ENCODE peak calls at places on chromosomes 16 and 17, in six cellular contexts. One of them, this sample, is unnamed.

GRCh38 chr16:72487283-72487682 is 315.3 kb upstream of the PMFBP1 start:
- DNase-seq in K562: no peak
- DNase-seq in dorsolateral prefrontal cortex: no peak
- DNase-seq in A549: no peak
- DNase-seq in cardiac muscle cell: no peak
- DNase-seq in H9: no peak
- DNase-seq in this sample: no peak

GRCh38 chr16:27067138-27067537 is 411 bp downstream of the C16orf82 start:
- DNase-seq in H9: peak; percentile 63
- DNase-seq in dorsolateral prefrontal cortex: no peak
- DNase-seq in cardiac muscle cell: peak; percentile 18
- DNase-seq in K562: no peak
- DNase-seq in A549: no peak
- DNase-seq in this sample: no peak

GRCh38 chr16:86994651-86995171 is 322.5 kb downstream of the C16orf95 start:
- DNase-seq in H9: no peak
- DNase-seq in A549: peak; percentile 89
- DNase-seq in cardiac muscle cell: no peak
- DNase-seq in K562: peak; percentile 24
- DNase-seq in dorsolateral prefrontal cortex: no peak
- DNase-seq in this sample: no peak

GRCh38 chr16:81823111-81823510 is 44.0 kb downstream of the PLCG2 start:
- DNase-seq in cardiac muscle cell: peak; percentile 19
- DNase-seq in K562: no peak
- DNase-seq in H9: no peak
- DNase-seq in dorsolateral prefrontal cortex: no peak
- DNase-seq in A549: no peak
- DNase-seq in this sample: peak; percentile 24

GRCh38 chr17:20216853-20217252 is 207.7 kb downstream of the SPECC1 start:
- DNase-seq in dorsolateral prefrontal cortex: no peak
- DNase-seq in cardiac muscle cell: no peak
- DNase-seq in H9: no peak
- DNase-seq in K562: no peak
- DNase-seq in A549: no peak
- DNase-seq in this sample: no peak

GRCh38 chr17:42142371-42142896 is 12.4 kb downstream of the RAB5C start:
- DNase-seq in cardiac muscle cell: peak; percentile 82
- DNase-seq in A549: no peak
- DNase-seq in K562: no peak
- DNase-seq in H9: no peak
- DNase-seq in dorsolateral prefrontal cortex: no peak
- DNase-seq in this sample: no peak

GRCh38 chr17:38604479-38605229 is 1.1 kb downstream of the SRCIN1 start:
- DNase-seq in cardiac muscle cell: peak; percentile 58
- DNase-seq in dorsolateral prefrontal cortex: peak; percentile 84
- DNase-seq in H9: peak; percentile 83
- DNase-seq in A549: peak; percentile 52
- DNase-seq in K562: peak; percentile 85
- DNase-seq in this sample: no peak

GRCh38 chr17:57861000-57861736 is 11.3 kb upstream of the MRPS23 start:
- DNase-seq in H9: peak; percentile 70
- DNase-seq in K562: peak; percentile 58
- DNase-seq in A549: peak; percentile 78
- DNase-seq in cardiac muscle cell: no peak
- DNase-seq in dorsolateral prefrontal cortex: no peak
- DNase-seq in this sample: peak; percentile 56

GRCh38 chr17:76411247-76411646 is 26.8 kb downstream of the SPHK1 start:
- DNase-seq in H9: no peak
- DNase-seq in A549: no peak
- DNase-seq in K562: no peak
- DNase-seq in dorsolateral prefrontal cortex: peak; percentile 18
- DNase-seq in cardiac muscle cell: no peak
- DNase-seq in this sample: no peak

GRCh38 chr17:16269658-16270057 is 52.6 kb downstream of the PIGL start:
- DNase-seq in dorsolateral prefrontal cortex: no peak
- DNase-seq in K562: no peak
- DNase-seq in H9: no peak
- DNase-seq in A549: no peak
- DNase-seq in cardiac muscle cell: no peak
- DNase-seq in this sample: no peak

GRCh38 chr16:85316321-85316919 is 204.1 kb upstream of the CIBAR2 start:
- DNase-seq in H9: peak; percentile 86
- DNase-seq in cardiac muscle cell: peak; percentile 80
- DNase-seq in A549: peak; percentile 79
- DNase-seq in K562: peak; percentile 97
- DNase-seq in dorsolateral prefrontal cortex: no peak
- DNase-seq in this sample: peak; percentile 63

GRCh38 chr16:89117975-89118289 is 24.3 kb downstream of the ACSF3 start:
- DNase-seq in dorsolateral prefrontal cortex: no peak
- DNase-seq in K562: no peak
- DNase-seq in cardiac muscle cell: no peak
- DNase-seq in H9: no peak
- DNase-seq in A549: no peak
- DNase-seq in this sample: no peak

GRCh38 chr17:42118545-42118944 is 2.6 kb downstream of the KAT2A start:
- DNase-seq in H9: peak; percentile 64
- DNase-seq in dorsolateral prefrontal cortex: no peak
- DNase-seq in cardiac muscle cell: no peak
- DNase-seq in A549: peak; percentile 84
- DNase-seq in K562: peak; percentile 51
- DNase-seq in this sample: no peak

GRCh38 chr17:20299013-20299412 is 168.3 kb downstream of the LGALS9B start:
- DNase-seq in K562: no peak
- DNase-seq in H9: no peak
- DNase-seq in dorsolateral prefrontal cortex: no peak
- DNase-seq in A549: no peak
- DNase-seq in cardiac muscle cell: no peak
- DNase-seq in this sample: no peak

GRCh38 chr16:9050102-9050830 is 41.2 kb upstream of the HAPSTR1 start:
- DNase-seq in H9: peak; percentile 94
- DNase-seq in A549: no peak
- DNase-seq in dorsolateral prefrontal cortex: no peak
- DNase-seq in K562: peak; percentile 64
- DNase-seq in cardiac muscle cell: peak; percentile 11
- DNase-seq in this sample: no peak

GRCh38 chr16:79163666-79164377 is 436.7 kb downstream of the MAF start:
- DNase-seq in H9: no peak
- DNase-seq in K562: no peak
- DNase-seq in dorsolateral prefrontal cortex: no peak
- DNase-seq in A549: no peak
- DNase-seq in cardiac muscle cell: no peak
- DNase-seq in this sample: no peak

GRCh38 chr17:49823614-49824013 is 24.3 kb downstream of the TAC4 start:
- DNase-seq in cardiac muscle cell: no peak
- DNase-seq in K562: no peak
- DNase-seq in dorsolateral prefrontal cortex: no peak
- DNase-seq in H9: no peak
- DNase-seq in A549: no peak
- DNase-seq in this sample: no peak

GRCh38 chr16:76386784-76387183 is 109.6 kb downstream of the CNTNAP4 start:
- DNase-seq in K562: no peak
- DNase-seq in H9: no peak
- DNase-seq in dorsolateral prefrontal cortex: no peak
- DNase-seq in A549: no peak
- DNase-seq in cardiac muscle cell: no peak
- DNase-seq in this sample: no peak

GRCh38 chr16:14181371-14182050 is 110.4 kb downstream of the MRTFB start:
- DNase-seq in H9: no peak
- DNase-seq in dorsolateral prefrontal cortex: no peak
- DNase-seq in K562: no peak
- DNase-seq in cardiac muscle cell: no peak
- DNase-seq in A549: peak; percentile 28
- DNase-seq in this sample: no peak

GRCh38 chr17:50634123-50634914 is at the start of gene ABCC3:
- DNase-seq in dorsolateral prefrontal cortex: no peak
- DNase-seq in cardiac muscle cell: peak; percentile 28
- DNase-seq in H9: no peak
- DNase-seq in A549: peak; percentile 87
- DNase-seq in K562: no peak
- DNase-seq in this sample: peak; percentile 55

GRCh38 chr16:87131996-87132345 is 185.2 kb downstream of the C16orf95 start:
- DNase-seq in cardiac muscle cell: no peak
- DNase-seq in dorsolateral prefrontal cortex: no peak
- DNase-seq in H9: no peak
- DNase-seq in K562: no peak
- DNase-seq in A549: no peak
- DNase-seq in this sample: no peak

GRCh38 chr17:27499451-27500265 is 43.4 kb downstream of the KSR1 start:
- DNase-seq in K562: no peak
- DNase-seq in cardiac muscle cell: no peak
- DNase-seq in H9: no peak
- DNase-seq in A549: no peak
- DNase-seq in dorsolateral prefrontal cortex: no peak
- DNase-seq in this sample: no peak

GRCh38 chr16:88064011-88064888 is 113.0 kb downstream of the BANP start:
- DNase-seq in A549: no peak
- DNase-seq in dorsolateral prefrontal cortex: no peak
- DNase-seq in H9: no peak
- DNase-seq in cardiac muscle cell: no peak
- DNase-seq in K562: no peak
- DNase-seq in this sample: no peak

GRCh38 chr16:85249830-85250455 is 137.7 kb upstream of the CIBAR2 start:
- DNase-seq in cardiac muscle cell: no peak
- DNase-seq in H9: no peak
- DNase-seq in dorsolateral prefrontal cortex: no peak
- DNase-seq in A549: no peak
- DNase-seq in K562: no peak
- DNase-seq in this sample: no peak

GRCh38 chr16:4142268-4142667 is 26.0 kb upstream of the ADCY9 start:
- DNase-seq in K562: no peak
- DNase-seq in cardiac muscle cell: no peak
- DNase-seq in H9: no peak
- DNase-seq in dorsolateral prefrontal cortex: no peak
- DNase-seq in A549: no peak
- DNase-seq in this sample: no peak

GRCh38 chr17:47850692-47851573 is at the start of gene SP6:
- DNase-seq in cardiac muscle cell: peak; percentile 86
- DNase-seq in H9: peak; percentile 97
- DNase-seq in dorsolateral prefrontal cortex: no peak
- DNase-seq in K562: peak; percentile 91
- DNase-seq in A549: peak; percentile 91
- DNase-seq in this sample: peak; percentile 36

GRCh38 chr16:84058211-84058610 is 15.6 kb upstream of the SLC38A8 start:
- DNase-seq in K562: no peak
- DNase-seq in A549: no peak
- DNase-seq in H9: no peak
- DNase-seq in dorsolateral prefrontal cortex: no peak
- DNase-seq in cardiac muscle cell: no peak
- DNase-seq in this sample: no peak

GRCh38 chr16:88378401-88378800 is 4.4 kb upstream of the ZNF469 start:
- DNase-seq in dorsolateral prefrontal cortex: peak; percentile 26
- DNase-seq in cardiac muscle cell: no peak
- DNase-seq in H9: no peak
- DNase-seq in K562: no peak
- DNase-seq in A549: no peak
- DNase-seq in this sample: no peak

GRCh38 chr16:66578596-66579531 is at the start of gene CMTM2:
- DNase-seq in A549: no peak
- DNase-seq in H9: no peak
- DNase-seq in K562: no peak
- DNase-seq in dorsolateral prefrontal cortex: no peak
- DNase-seq in cardiac muscle cell: no peak
- DNase-seq in this sample: no peak

GRCh38 chr16:66585477-66586239 is 6.4 kb downstream of the CMTM2 start:
- DNase-seq in H9: no peak
- DNase-seq in dorsolateral prefrontal cortex: no peak
- DNase-seq in K562: no peak
- DNase-seq in A549: no peak
- DNase-seq in cardiac muscle cell: no peak
- DNase-seq in this sample: no peak

GRCh38 chr16:66576306-66576705 is 3.0 kb upstream of the CMTM2 start:
- DNase-seq in K562: no peak
- DNase-seq in cardiac muscle cell: no peak
- DNase-seq in A549: no peak
- DNase-seq in dorsolateral prefrontal cortex: no peak
- DNase-seq in H9: no peak
- DNase-seq in this sample: no peak

GRCh38 chr16:66581246-66581952 is 2.1 kb downstream of the CMTM2 start:
- DNase-seq in K562: no peak
- DNase-seq in H9: no peak
- DNase-seq in dorsolateral prefrontal cortex: no peak
- DNase-seq in cardiac muscle cell: no peak
- DNase-seq in A549: no peak
- DNase-seq in this sample: no peak

GRCh38 chr16:66580605-66581209 is 1.4 kb downstream of the CMTM2 start:
- DNase-seq in A549: no peak
- DNase-seq in K562: no peak
- DNase-seq in H9: no peak
- DNase-seq in cardiac muscle cell: peak; percentile 17
- DNase-seq in dorsolateral prefrontal cortex: no peak
- DNase-seq in this sample: no peak
- H3K27ac ChIP-seq in A549: no peak overlapping the region
- H3K27ac ChIP-seq in K562: no peak overlapping the region
- H3K27ac ChIP-seq in H9: no peak overlapping the region
- H3K27ac ChIP-seq in cardiac muscle cell: no peak overlapping the region
- H3K27ac ChIP-seq in dorsolateral prefrontal cortex: no peak overlapping the region
- H3K27ac ChIP-seq in this sample: no peak overlapping the region

GRCh38 chr16:29156511-29156910 is 171.7 kb downstream of the LAT start:
- DNase-seq in H9: no peak
- DNase-seq in dorsolateral prefrontal cortex: no peak
- DNase-seq in cardiac muscle cell: no peak
- DNase-seq in A549: no peak
- DNase-seq in K562: no peak
- DNase-seq in this sample: no peak
- H3K27ac ChIP-seq in H9: peak overlapping the region; percentile 70
- H3K27ac ChIP-seq in dorsolateral prefrontal cortex: no peak overlapping the region
- H3K27ac ChIP-seq in cardiac muscle cell: no peak overlapping the region
- H3K27ac ChIP-seq in A549: peak overlapping the region; percentile 85
- H3K27ac ChIP-seq in K562: no peak overlapping the region
- H3K27ac ChIP-seq in this sample: peak overlapping the region; percentile 94

GRCh38 chr16:48282636-48283263 is 35.4 kb upstream of the ABCC11 start:
- DNase-seq in cardiac muscle cell: peak; percentile 48
- DNase-seq in A549: no peak
- DNase-seq in dorsolateral prefrontal cortex: no peak
- DNase-seq in K562: no peak
- DNase-seq in H9: no peak
- DNase-seq in this sample: peak; percentile 9
- H3K27ac ChIP-seq in cardiac muscle cell: peak overlapping the region; percentile 85
- H3K27ac ChIP-seq in A549: no peak overlapping the region
- H3K27ac ChIP-seq in dorsolateral prefrontal cortex: no peak overlapping the region
- H3K27ac ChIP-seq in K562: no peak overlapping the region
- H3K27ac ChIP-seq in H9: no peak overlapping the region
- H3K27ac ChIP-seq in this sample: peak overlapping the region; percentile 64

DNA sequence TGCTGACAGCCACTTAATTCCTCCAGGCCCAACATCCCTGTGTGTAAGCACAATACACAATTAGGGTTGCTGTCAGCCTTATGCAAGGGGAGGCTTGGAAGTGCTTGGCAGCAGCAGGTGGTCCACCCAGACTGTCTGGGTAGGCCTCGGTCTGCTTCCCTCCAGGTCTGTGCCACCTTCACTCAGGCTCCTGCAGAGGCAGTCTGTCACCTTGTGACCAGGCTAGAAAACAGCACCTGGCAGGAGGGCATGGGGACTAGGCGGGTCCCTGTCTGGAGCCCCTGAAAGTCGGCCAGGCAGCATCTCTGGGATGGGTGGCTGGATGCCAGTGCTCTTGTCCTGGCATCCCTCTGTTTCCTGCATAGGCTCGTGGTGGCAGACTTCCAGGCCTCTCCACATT is 578.1 kb downstream of the KCNJ18 start:
- DNase-seq in A549: no peak
- DNase-seq in dorsolateral prefrontal cortex: no peak
- DNase-seq in H9: no peak
- DNase-seq in cardiac muscle cell: no peak
- DNase-seq in K562: no peak
- DNase-seq in this sample: no peak
- H3K27ac ChIP-seq in A549: no peak overlapping the region
- H3K27ac ChIP-seq in dorsolateral prefrontal cortex: no peak overlapping the region
- H3K27ac ChIP-seq in H9: no peak overlapping the region
- H3K27ac ChIP-seq in cardiac muscle cell: no peak overlapping the region
- H3K27ac ChIP-seq in K562: no peak overlapping the region
- H3K27ac ChIP-seq in this sample: no peak overlapping the region